ENCODE peak calls at places on chromosomes 7 and 10, in ten cellular contexts. D is astrocyte of the spinal cord; U is fibroblast of pulmonary artery; R is brain microvascular endothelial cell; L is GOT3; P is HCT116; I is activated naive CD4-positive, alpha-beta T cell treated with anti-CD3 and anti-CD28 coated beads for 36 hours; G is stimulated activated CD4-positive, alpha-beta T cell treated with anti-CD3 and anti-CD28 coated beads, Interleukin-15, amount 100 ng/mL, for 24 hours; V is immature natural killer cell; N is activated B cell treated with CpG ODN at 0.5 μM for 24 hours. B is an unnamed sample.

GRCh38 chr7:105935250-105935649 is 27.8 kb upstream of the CDHR3 start:
- DNase-seq in D (no peak), U (no peak), R (no peak), L (no peak), P (no peak), I (no peak), G (no peak), V (no peak), N (no peak), B (no peak)

GRCh38 chr7:105487559-105488218 is 34.4 kb downstream of the PUS7 start:
- DNase-seq in D (peak), U (peak), R (peak), L (no peak), P (no peak), I (no peak), G (no peak), V (peak), N (no peak), B (peak)

GRCh38 chr7:139811106-139811505 is 18.0 kb upstream of the TBXAS1 start:
- DNase-seq in D (no peak), U (no peak), R (no peak), L (no peak), P (no peak), I (no peak), G (no peak), V (peak), N (no peak), B (no peak)

GRCh38 chr7:7516662-7517061 is 19.0 kb downstream of the COL28A1 start:
- DNase-seq in D (no peak), U (no peak), R (no peak), L (no peak), P (no peak), I (no peak), G (no peak), V (no peak), N (no peak), B (no peak)

GRCh38 chr7:45574521-45575500 is 643 bp downstream of the ADCY1 start:
- DNase-seq in D (peak), U (peak), R (peak), L (no peak), P (no peak), I (no peak), G (peak), V (no peak), N (no peak), B (no peak)

GRCh38 chr7:657565-658119 is 68.9 kb upstream of the DNAAF5 start:
- DNase-seq in D (peak), U (peak), R (no peak), L (no peak), P (no peak), I (no peak), G (no peak), V (no peak), N (no peak), B (peak)

GRCh38 chr10:68163735-68164134 is 54.4 kb downstream of the MYPN start:
- DNase-seq in D (no peak), U (no peak), R (no peak), L (no peak), P (no peak), I (no peak), G (no peak), V (no peak), N (no peak), B (no peak)

GRCh38 chr10:34933676-34934075 is 118.6 kb upstream of the PARD3 start:
- DNase-seq in D (peak), U (peak), R (no peak), L (no peak), P (no peak), I (no peak), G (no peak), V (no peak), N (no peak), B (no peak)

B was measured in HFFc6.